ENCODE peak calls at places on chromosomes 12 and 14, in seven cellular contexts. X is HCT116, W is K562, T is H1, J is HepG2, Z is SK-N-SH, S is GM12878. V is an unnamed sample.

GRCh38 chr12:131357920-131358319 is 353.0 kb upstream of the SFSWAP start:
- DNase-seq in T (no peak), W (no peak), J (no peak), Z (no peak), S (no peak), X (no peak), V (no peak)

GRCh38 chr12:6215932-6216494 is 15.8 kb downstream of the CD9 start:
- DNase-seq in Z (no peak), J (no peak), T (no peak), S (no peak), W (no peak), X (peak), V (peak)

GRCh38 chr12:5872745-5873144 is 72.3 kb downstream of the ANO2 start:
- DNase-seq in J (peak), Z (no peak), W (peak), T (no peak), S (no peak), X (peak), V (no peak)

GRCh38 chr12:25924535-25925001 is 33.9 kb upstream of the RASSF8 start:
- DNase-seq in Z (no peak), W (no peak), X (no peak), T (no peak), S (no peak), J (no peak), V (peak)

GRCh38 chr14:59679872-59680271 is 103.3 kb upstream of the CCDC175 start:
- DNase-seq in J (no peak), T (no peak), Z (no peak), S (no peak), X (no peak), W (no peak), V (no peak)

GRCh38 chr12:130013771-130014484 is 110.1 kb upstream of the TMEM132D start:
- DNase-seq in S (no peak), J (peak), X (no peak), Z (peak), W (peak), T (peak), V (peak)

GRCh38 chr14:54350196-54350595 is 46.6 kb upstream of the CDKN3 start:
- DNase-seq in S (no peak), X (no peak), Z (no peak), J (no peak), T (no peak), W (no peak), V (no peak)

GRCh38 chr12:6104027-6104426 is 20.4 kb downstream of the VWF start:
- DNase-seq in W (no peak), Z (no peak), J (no peak), X (no peak), S (no peak), T (no peak), V (no peak)

GRCh38 chr14:50839048-50839447 is 8.1 kb upstream of the NIN start:
- DNase-seq in W (no peak), S (no peak), Z (no peak), X (no peak), T (no peak), J (peak), V (no peak)

GRCh38 chr12:80966001-80966400 is 28.3 kb upstream of the LIN7A start:
- DNase-seq in Z (no peak), T (peak), J (no peak), S (no peak), X (no peak), W (no peak), V (no peak)

GRCh38 chr12:55736780-55737580 is 5.9 kb upstream of the GDF11 start:
- DNase-seq in J (peak), W (peak), S (no peak), T (peak), X (peak), Z (peak), V (peak)

GRCh38 chr12:67827820-67828383 is 161.3 kb upstream of the IFNG-AS1 start:
- DNase-seq in Z (peak), X (peak), T (no peak), S (no peak), J (no peak), W (no peak), V (no peak)

GRCh38 chr12:41212625-41213024 is 24.5 kb downstream of the PDZRN4 start:
- DNase-seq in S (no peak), Z (no peak), X (no peak), T (no peak), W (no peak), J (no peak), V (no peak)

GRCh38 chr12:8081228-8081920 is 700 bp upstream of the NECAP1 start:
- DNase-seq in W (no peak), T (no peak), J (no peak), S (no peak), X (no peak), Z (no peak), V (no peak)

GRCh38 chr14:68715032-68715924 is 77.6 kb downstream of the ZFP36L1 start:
- DNase-seq in W (no peak), X (no peak), S (no peak), Z (no peak), T (no peak), J (no peak), V (no peak)

GRCh38 chr14:24367506-24368214 is at the start of gene NFATC4:
- DNase-seq in J (peak), X (peak), Z (peak), T (peak), W (peak), S (no peak), V (peak)

GRCh38 chr12:93803408-93803807 is 126.2 kb downstream of the CRADD start:
- DNase-seq in S (no peak), W (no peak), Z (no peak), X (no peak), J (no peak), T (no peak), V (no peak)

GRCh38 chr12:114976361-114976760 is 292.4 kb upstream of the TBX3 start:
- DNase-seq in S (no peak), Z (no peak), T (no peak), X (no peak), J (no peak), W (no peak), V (no peak)

GRCh38 chr14:56224179-56224578 is 106.0 kb downstream of the PELI2 start:
- DNase-seq in X (no peak), S (no peak), Z (no peak), W (no peak), T (no peak), J (no peak), V (no peak)

GRCh38 chr12:84507914-84508313 is 404.7 kb downstream of the SLC6A15 start:
- DNase-seq in X (no peak), Z (peak), T (no peak), W (no peak), S (no peak), J (no peak), V (no peak)

GRCh38 chr14:95553141-95553540 is 18.3 kb downstream of the GLRX5 start:
- DNase-seq in J (no peak), S (no peak), Z (no peak), T (no peak), W (no peak), X (no peak), V (no peak)

GRCh38 chr14:30655124-30655523 is 33.0 kb downstream of the SCFD1 start:
- DNase-seq in X (no peak), Z (no peak), W (no peak), T (no peak), J (no peak), S (no peak), V (no peak)

GRCh38 chr12:123952037-123952436 is 20.6 kb downstream of the CCDC92 start:
- DNase-seq in X (no peak), Z (no peak), W (no peak), J (no peak), S (no peak), T (no peak), V (no peak)

GRCh38 chr14:75981426-75981825 is 369 bp downstream of the TGFB3 start:
- DNase-seq in T (peak), Z (no peak), W (peak), S (peak), X (no peak), J (peak), V (peak)

GRCh38 chr14:47278233-47278842 is 397.1 kb downstream of the MDGA2 start:
- DNase-seq in W (peak), Z (peak), S (no peak), J (peak), X (peak), T (peak), V (peak)

GRCh38 chr12:127548123-127548553 is 718.8 kb upstream of the TMEM132C start:
- DNase-seq in Z (no peak), J (no peak), W (no peak), S (no peak), T (no peak), X (no peak), V (no peak)

GRCh38 chr12:127555071-127555470 is 711.9 kb upstream of the TMEM132C start:
- DNase-seq in T (no peak), W (no peak), J (no peak), X (no peak), Z (no peak), S (no peak), V (no peak)

GRCh38 chr12:127552838-127553237 is 714.1 kb upstream of the TMEM132C start:
- DNase-seq in J (no peak), Z (no peak), X (no peak), S (no peak), T (no peak), W (no peak), V (no peak)

GRCh38 chr12:127546721-127547505 is 720.1 kb upstream of the TMEM132C start:
- DNase-seq in W (no peak), J (no peak), X (no peak), Z (no peak), S (no peak), T (no peak), V (no peak)

GRCh38 chr12:127550271-127550670 is 716.7 kb upstream of the TMEM132C start:
- DNase-seq in Z (no peak), X (no peak), J (no peak), S (no peak), W (no peak), T (no peak), V (no peak)
- TF ChIP-seq JUND in Z (no peak), X (no peak), J (no peak), S (no peak), W (no peak), T (no peak), V (no peak)

GRCh38 chr12:120847392-120848157 is 56.6 kb downstream of the SPPL3 start:
- DNase-seq in J (no peak), T (no peak), X (peak), W (no peak), Z (no peak), S (peak), V (no peak)

GRCh38 chr12:120846721-120847120 is 57.4 kb downstream of the SPPL3 start:
- DNase-seq in T (no peak), J (no peak), W (no peak), Z (no peak), S (no peak), X (no peak), V (no peak)

GRCh38 chr12:120851444-120851843 is 52.7 kb downstream of the SPPL3 start:
- DNase-seq in S (no peak), Z (no peak), W (no peak), J (no peak), T (no peak), X (no peak), V (no peak)

GRCh38 chr12:120851939-120852338 is 52.2 kb downstream of the SPPL3 start:
- DNase-seq in S (no peak), T (no peak), J (no peak), Z (no peak), W (no peak), X (no peak), V (no peak)

GRCh38 chr12:120849765-120850164 is 54.4 kb downstream of the SPPL3 start:
- DNase-seq in T (no peak), J (peak), X (no peak), W (no peak), Z (no peak), S (no peak), V (peak)
- TF ChIP-seq JUND in T (no peak), J (no peak), X (no peak), W (no peak), Z (peak), S (no peak), V (no peak)

GRCh38 chr12:51898506-51898905 is 8.8 kb upstream of the ACVRL1 start:
- DNase-seq in W (no peak), X (no peak), Z (no peak), S (no peak), T (no peak), J (no peak), V (no peak)

GRCh38 chr12:51901121-51901812 is 6.0 kb upstream of the ACVRL1 start:
- DNase-seq in J (no peak), S (no peak), T (no peak), W (no peak), Z (peak), X (no peak), V (no peak)

GRCh38 chr12:51900323-51900889 is 6.9 kb upstream of the ACVRL1 start:
- DNase-seq in W (no peak), J (no peak), S (no peak), T (no peak), Z (no peak), X (no peak), V (no peak)

GRCh38 chr12:51897181-51897580 is 9.3 kb downstream of the ANKRD33 start:
- DNase-seq in W (no peak), S (no peak), J (no peak), Z (peak), T (no peak), X (no peak), V (no peak)

DNA sequence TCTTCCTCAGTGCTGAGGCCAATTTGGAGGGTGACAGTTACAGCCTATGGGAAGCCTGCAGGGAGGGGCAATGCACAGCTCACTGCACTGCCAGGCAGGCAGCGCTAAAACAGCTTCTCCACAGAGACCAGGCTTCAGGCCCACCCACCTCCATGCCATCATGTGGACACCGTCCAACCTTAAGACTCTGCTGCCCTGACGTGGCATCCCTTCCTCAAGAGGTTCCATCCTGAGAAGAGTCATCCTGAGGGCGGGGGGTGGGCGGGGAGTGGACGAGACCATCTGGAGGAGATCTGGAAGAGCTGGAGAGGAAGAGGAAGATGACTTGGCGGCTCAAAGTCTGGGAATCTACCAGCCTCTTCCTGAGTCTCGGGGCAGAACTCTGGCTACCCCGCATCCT is 8.4 kb upstream of the ACVRL1 start:
- DNase-seq in W (no peak), J (no peak), S (no peak), X (no peak), T (no peak), Z (no peak), V (no peak)
- TF ChIP-seq JUND in W (no peak), J (no peak), S (no peak), X (no peak), T (no peak), Z (no peak), V (no peak)

DNA sequence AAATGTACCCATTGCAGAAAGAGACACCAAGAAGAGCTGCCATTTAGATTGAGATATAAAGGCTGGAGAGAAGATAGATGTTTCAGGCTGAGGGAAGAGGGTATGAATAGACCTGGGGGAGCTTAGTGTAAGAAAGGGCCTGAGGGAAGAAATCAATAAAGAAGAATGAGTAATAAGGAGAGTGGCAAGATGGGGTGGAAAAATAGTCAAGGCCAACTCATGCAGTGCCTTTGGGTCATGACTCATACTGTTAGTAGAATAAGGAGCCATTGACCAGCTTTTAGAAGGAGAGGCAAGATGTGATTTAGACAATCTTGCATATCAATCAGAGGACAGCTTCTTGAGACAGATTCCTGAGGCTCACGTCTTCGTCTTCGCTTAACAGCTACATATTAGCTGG is 287.5 kb downstream of the DUSP6 start:
- DNase-seq in W (no peak), S (no peak), X (peak), J (no peak), Z (no peak), T (no peak), V (no peak)
- TF ChIP-seq JUND in W (no peak), S (no peak), X (peak), J (no peak), Z (peak), T (no peak), V (no peak)

DNA sequence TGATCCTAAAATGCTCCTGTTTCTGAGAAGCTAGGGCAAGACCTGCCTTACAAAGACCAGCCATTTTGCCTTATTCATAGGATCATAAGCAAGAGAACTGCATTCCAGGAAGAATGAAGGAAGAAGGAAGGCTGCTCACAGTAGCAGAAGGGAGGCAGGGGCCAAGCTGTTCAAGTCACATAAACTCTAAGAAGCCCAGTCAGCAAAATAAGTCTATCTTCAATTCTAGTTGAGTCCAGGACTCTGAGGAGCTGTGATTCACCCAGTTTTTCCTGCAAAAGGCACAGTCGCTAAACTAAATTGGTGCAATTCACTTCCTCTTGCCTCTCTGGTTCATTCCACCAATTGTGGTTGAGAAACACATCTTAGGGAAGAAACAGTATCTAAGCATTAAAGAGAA is 9.8 kb downstream of the ZNF641 start:
- DNase-seq in J (no peak), W (no peak), T (no peak), Z (no peak), S (no peak), X (no peak), V (no peak)
- TF ChIP-seq JUND in J (no peak), W (no peak), T (no peak), Z (no peak), S (no peak), X (no peak), V (no peak)

GRCh38 chr12:86331457-86331856 is 75.3 kb upstream of the MGAT4C start:
- DNase-seq in S (no peak), X (no peak), W (no peak), T (no peak), Z (no peak), J (no peak), V (no peak)
- TF ChIP-seq JUND in S (no peak), X (no peak), W (no peak), T (no peak), Z (no peak), J (no peak), V (no peak)

DNA sequence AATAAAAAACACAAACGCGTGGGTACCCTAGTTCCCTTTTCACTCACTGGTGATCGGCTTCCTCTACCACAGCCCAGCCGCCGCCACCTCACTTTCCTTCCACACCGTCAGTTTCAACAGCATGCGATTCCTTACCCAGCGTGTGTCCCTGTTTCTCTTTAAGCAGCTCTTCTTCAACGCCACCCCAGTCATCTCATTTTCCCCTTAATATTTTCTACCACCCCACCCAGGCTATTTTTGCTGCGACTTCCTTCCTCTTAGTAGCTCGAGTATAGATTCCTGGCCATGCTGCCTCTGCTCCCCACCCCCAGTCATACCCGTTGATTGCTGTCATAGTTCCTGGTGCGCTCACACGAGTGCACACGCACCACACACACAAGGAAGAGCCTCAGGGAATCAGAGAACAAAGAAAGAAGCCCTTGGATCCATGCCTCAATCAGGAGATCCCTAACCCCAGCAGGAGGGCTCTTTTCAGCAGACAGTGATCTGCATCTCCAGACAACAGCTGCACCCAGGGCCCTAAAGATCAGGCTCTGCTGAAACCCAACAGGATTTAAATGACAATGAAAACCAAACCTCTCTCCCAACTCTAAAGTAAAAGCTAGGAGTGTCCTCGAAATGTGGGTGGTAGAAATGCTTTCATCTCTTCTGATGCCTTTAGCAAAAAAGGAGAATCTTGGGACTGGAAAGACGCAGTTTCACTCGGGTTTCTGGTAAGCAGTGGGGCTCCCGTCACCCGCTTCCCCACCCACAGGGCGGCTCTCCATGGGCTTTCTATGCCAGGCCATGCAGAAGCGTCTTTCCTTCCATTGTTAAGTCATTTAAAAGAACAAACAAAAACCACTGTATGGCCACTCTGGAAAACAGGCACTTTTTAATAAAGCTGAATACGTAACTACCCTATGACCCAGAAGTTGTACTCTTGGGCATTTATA is 23.8 kb downstream of the VPS37B start:
- DNase-seq in S (peak), Z (peak), X (no peak), T (peak), J (no peak), W (no peak), V (peak)
- TF ChIP-seq JUND in S (no peak), Z (no peak), X (no peak), T (no peak), J (no peak), W (no peak), V (no peak)

GRCh38 chr14:57378661-57379060 is 11.7 kb upstream of the NAA30 start:
- DNase-seq in T (no peak), J (no peak), S (no peak), Z (no peak), X (no peak), W (no peak), V (no peak)
- TF ChIP-seq JUND in T (no peak), J (no peak), S (no peak), Z (no peak), X (no peak), W (no peak), V (no peak)

GRCh38 chr12:1618489-1618888 is 10.5 kb upstream of the WNT5B start:
- DNase-seq in T (no peak), W (no peak), S (no peak), J (no peak), X (no peak), Z (no peak), V (no peak)
- TF ChIP-seq JUND in T (no peak), W (peak), S (no peak), J (no peak), X (no peak), Z (peak), V (no peak)

GRCh38 chr14:77151918-77152588 is 10.5 kb upstream of the ZDHHC22 start:
- DNase-seq in J (no peak), X (peak), Z (peak), S (no peak), W (no peak), T (no peak), V (peak)
- TF ChIP-seq JUND in J (no peak), X (no peak), Z (no peak), S (no peak), W (no peak), T (no peak), V (no peak)